ENCODE peak calls at places on chromosomes 11 and 22, in ten cellular contexts. U is A549, M is left lung, V is tibial artery, G is uterus, A is fibroblast of lung, L is breast epithelium, X is ovary, B is astrocyte, E is IMR-90. K is an unnamed sample.

GRCh38 chr11:20611892-20612291 is 12.5 kb downstream of the SLC6A5 start:
- DNase-seq in L (no peak), B (no peak), U (no peak), M (no peak), G (no peak), E (no peak), V (no peak), X (no peak), A (no peak), K (no peak)

GRCh38 chr22:20659258-20659657 is 114.7 kb upstream of the SERPIND1 start:
- DNase-seq in M (no peak), A (no peak), L (no peak), X (no peak), G (no peak), E (no peak), U (no peak), V (no peak), B (no peak), K (no peak)

GRCh38 chr11:32068134-32068533 is 22.7 kb upstream of the RCN1 start:
- DNase-seq in X (no peak), U (no peak), B (peak; percentile 66), G (no peak), L (no peak), A (no peak), V (no peak), E (no peak), M (no peak), K (no peak)

GRCh38 chr11:7904910-7905309 is 26.2 kb downstream of the OR10A6 start:
- DNase-seq in G (no peak), E (peak; percentile 69), B (peak; percentile 17), X (no peak), V (no peak), A (peak; percentile 62), U (no peak), L (no peak), M (no peak), K (no peak)

GRCh38 chr22:29810156-29810555 is 27.9 kb downstream of the ASCC2 start:
- DNase-seq in G (no peak), X (no peak), M (no peak), A (no peak), E (no peak), V (no peak), U (no peak), B (no peak), L (no peak), K (no peak)

GRCh38 chr11:7688238-7688826 is 15.0 kb upstream of the CYB5R2 start:
- DNase-seq in G (no peak), L (no peak), V (no peak), X (no peak), M (no peak), B (no peak), E (peak; percentile 31), U (peak; percentile 50), A (peak; percentile 52), K (no peak)

GRCh38 chr11:45324459-45324858 is 38.3 kb upstream of the SYT13 start:
- DNase-seq in G (no peak), E (no peak), V (no peak), L (no peak), A (no peak), X (no peak), U (no peak), B (no peak), M (no peak), K (no peak)

GRCh38 chr11:124817036-124817435 is 16.8 kb upstream of the MSANTD2 start:
- DNase-seq in M (no peak), B (no peak), L (no peak), U (no peak), E (no peak), X (no peak), A (no peak), V (no peak), G (no peak), K (no peak)

GRCh38 chr22:24091551-24092420 is 80.7 kb downstream of the CABIN1 start:
- DNase-seq in M (no peak), X (no peak), B (no peak), V (peak; percentile 55), L (no peak), G (no peak), A (no peak), U (no peak), E (no peak), K (no peak)

GRCh38 chr11:12410006-12410728 is 32.8 kb downstream of the PARVA start:
- DNase-seq in E (peak; percentile 51), L (no peak), X (peak; percentile 36), M (no peak), V (no peak), G (peak; percentile 71), U (peak; percentile 21), B (peak; percentile 62), A (peak; percentile 70), K (no peak)

GRCh38 chr11:62124186-62125113 is 639 bp downstream of the INCENP start:
- DNase-seq in X (no peak), B (peak; percentile 37), A (peak; percentile 27), U (peak; percentile 25), E (peak; percentile 52), M (no peak), V (peak; percentile 73), L (peak; percentile 25), G (no peak), K (no peak)

GRCh38 chr11:34616830-34617504 is 3.9 kb upstream of the EHF start:
- DNase-seq in U (no peak), E (no peak), V (no peak), A (no peak), X (no peak), B (no peak), G (no peak), M (no peak), L (no peak), K (no peak)

GRCh38 chr11:40314327-40314726 is 1145.1 kb downstream of the LRRC4C start:
- DNase-seq in U (no peak), L (no peak), G (no peak), X (no peak), A (peak; percentile 51), M (no peak), E (peak; percentile 43), V (no peak), B (no peak), K (no peak)

GRCh38 chr11:58334708-58335107 is 24.2 kb downstream of the OR5B17 start:
- DNase-seq in V (no peak), A (peak; percentile 56), G (no peak), B (peak; percentile 87), M (no peak), U (no peak), X (no peak), E (peak; percentile 89), L (no peak), K (no peak)

GRCh38 chr11:13717331-13717730 is 48.9 kb downstream of the FAR1 start:
- DNase-seq in X (no peak), M (no peak), B (peak; percentile 78), L (no peak), U (no peak), A (peak; percentile 78), V (no peak), E (peak; percentile 73), G (no peak), K (no peak)

GRCh38 chr11:69355346-69355940 is 61.5 kb downstream of the MYEOV start:
- DNase-seq in V (peak; percentile 47), A (no peak), G (no peak), M (peak; percentile 51), U (no peak), L (peak; percentile 7), E (no peak), B (no peak), X (no peak), K (no peak)
- TF ChIP-seq CTCF in V (no peak), A (no peak), G (no peak), M (no peak), U (no peak), L (no peak), E (no peak), B (no peak), X (no peak), K (no peak)

DNA sequence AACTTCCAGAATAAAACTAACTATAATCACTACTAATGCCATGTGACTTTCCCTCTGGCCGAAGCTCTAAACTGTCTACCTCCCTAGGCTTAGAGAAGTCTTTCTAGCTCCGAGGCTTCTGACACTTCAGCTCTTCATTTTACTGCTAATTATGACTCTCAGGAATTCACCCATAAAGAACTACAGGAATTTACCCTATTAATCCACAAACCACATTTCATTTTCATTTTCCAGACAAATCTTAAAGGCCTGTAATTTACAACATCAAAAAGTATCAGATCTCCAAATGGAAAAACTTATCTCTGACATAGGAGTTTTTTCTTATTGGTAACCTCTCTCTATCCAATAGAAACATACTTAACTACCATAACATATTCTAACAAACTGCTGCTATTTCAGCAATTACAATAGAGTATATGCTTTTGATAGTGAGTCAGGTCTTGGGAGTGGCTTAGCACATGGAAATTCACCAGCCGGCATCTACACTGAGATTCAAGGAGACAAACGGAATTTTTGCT is 33.4 kb downstream of the MRTFA start:
- DNase-seq in V (no peak), E (peak; percentile 78), B (peak; percentile 84), G (no peak), X (no peak), L (no peak), M (no peak), A (peak; percentile 64), U (no peak), K (no peak)
- H3K27ac ChIP-seq in V (no peak overlapping the region), E (peak overlapping the region; percentile 18), B (peak overlapping the region; percentile 55), G (peak overlapping the region; percentile 41), X (no peak overlapping the region), L (peak overlapping the region; percentile 10), M (no peak overlapping the region), A (peak overlapping the region; percentile 7), U (peak overlapping the region; percentile 49), K (no peak overlapping the region)

DNA sequence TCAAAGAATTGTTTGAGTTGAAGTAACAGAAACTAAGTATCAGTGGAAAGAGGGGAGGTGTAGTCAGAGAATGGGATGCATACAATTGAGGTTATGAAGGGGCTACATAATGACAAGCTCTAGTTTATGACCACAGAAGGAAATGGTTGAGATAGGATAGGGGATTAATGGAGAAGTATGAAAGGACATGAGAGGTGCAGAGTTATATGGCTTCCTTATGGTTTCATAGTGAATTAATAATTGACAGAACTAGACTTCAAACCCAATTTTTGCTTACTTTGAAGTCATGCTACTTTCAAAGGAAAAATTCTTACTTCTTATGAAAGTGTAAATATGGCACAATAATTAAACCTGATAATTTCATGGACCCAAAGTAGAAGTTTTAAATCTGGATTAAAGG is 340.3 kb upstream of the LRRC4C start:
- DNase-seq in V (no peak), A (no peak), L (no peak), U (no peak), M (no peak), X (no peak), B (no peak), E (no peak), G (no peak), K (no peak)
- H3K9me3 ChIP-seq in V (no peaks in the 10 kb centered on the region), A (no peaks in the 10 kb centered on the region), L (no peaks in the 10 kb centered on the region), U (no peaks in the 10 kb centered on the region), M (no peaks in the 10 kb centered on the region), X (no peaks in the 10 kb centered on the region), B (no peaks in the 10 kb centered on the region), E (no peaks in the 10 kb centered on the region), G (no peaks in the 10 kb centered on the region), K (peaks cover 4% of the 10 kb centered on the region)

DNA sequence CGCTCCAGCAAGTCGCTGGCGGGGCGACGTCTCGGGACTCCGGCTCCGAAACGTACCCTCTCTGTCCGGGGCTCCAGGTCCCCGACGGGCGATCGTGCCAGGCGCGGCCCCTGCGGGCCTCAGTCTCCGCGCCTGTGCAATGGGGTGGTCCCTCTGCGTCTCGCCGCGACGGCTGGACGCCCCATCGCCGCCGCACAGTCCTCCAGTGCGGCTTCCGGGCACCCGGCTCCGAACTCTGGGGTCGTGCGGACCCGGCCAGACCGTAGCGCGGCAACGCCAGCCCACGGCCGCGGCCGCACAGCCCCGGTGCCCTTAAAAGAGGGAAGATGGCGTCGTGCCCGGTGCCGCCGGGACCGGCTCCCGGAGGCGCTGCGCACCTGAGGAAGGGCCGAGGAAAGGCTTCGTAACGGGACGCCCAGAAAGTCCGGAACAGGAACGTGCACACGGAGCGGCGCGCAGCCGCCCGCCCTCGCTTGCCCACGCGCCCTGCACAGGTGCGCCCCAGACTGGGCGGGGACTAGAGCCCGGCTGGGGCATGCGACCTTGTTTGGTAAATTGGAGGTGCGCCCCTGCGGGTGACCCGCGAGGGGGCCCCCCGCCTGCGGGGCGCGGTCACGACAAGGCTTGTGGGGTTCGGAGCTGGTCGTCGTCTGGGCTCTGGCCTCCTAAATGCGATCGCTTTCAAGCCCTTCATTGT is 525 bp downstream of the BIK start:
- DNase-seq in L (peak; percentile 35), E (no peak), X (no peak), A (no peak), U (no peak), B (no peak), G (no peak), M (peak; percentile 86), V (no peak), K (peak; percentile 37)
- TF ChIP-seq CTCF in L (no peak), E (no peak), X (no peak), A (no peak), U (no peak), B (no peak), G (no peak), M (no peak), V (no peak), K (no peak)

K was measured in CD4-positive, alpha-beta T cell.